ENCODE peak calls at places on chromosomes 12 and 14, in five cellular contexts. One of them, this sample, is unnamed.

GRCh38 chr14:91398192-91398591 is 19.4 kb downstream of the CCDC88C start:
- DNase-seq in prostate gland: no peak
- DNase-seq in NCI-H2107: no peak
- DNase-seq in IMR-90: no peak
- DNase-seq in T-helper 17 cell: no peak
- DNase-seq in this sample: no peak

GRCh38 chr12:34097213-34097612 is 74.9 kb downstream of the ALG10 start:
- DNase-seq in prostate gland: no peak
- DNase-seq in NCI-H2107: no peak
- DNase-seq in IMR-90: no peak
- DNase-seq in T-helper 17 cell: no peak
- DNase-seq in this sample: no peak

GRCh38 chr14:31950760-31951637 is 126.1 kb upstream of the ARHGAP5 start:
- DNase-seq in T-helper 17 cell: no peak
- DNase-seq in IMR-90: peak; percentile 48
- DNase-seq in NCI-H2107: peak; percentile 65
- DNase-seq in prostate gland: no peak
- DNase-seq in this sample: peak; percentile 65

GRCh38 chr14:50039120-50039517 is 77.3 kb downstream of the VCPKMT start:
- DNase-seq in IMR-90: no peak
- DNase-seq in prostate gland: no peak
- DNase-seq in NCI-H2107: no peak
- DNase-seq in T-helper 17 cell: no peak
- DNase-seq in this sample: no peak

GRCh38 chr12:104682790-104683279 is 226.1 kb downstream of the CHST11 start:
- DNase-seq in prostate gland: no peak
- DNase-seq in T-helper 17 cell: peak; percentile 53
- DNase-seq in IMR-90: no peak
- DNase-seq in NCI-H2107: no peak
- DNase-seq in this sample: no peak

GRCh38 chr12:53886996-53887395 is 51.6 kb upstream of the HOXC13 start:
- DNase-seq in T-helper 17 cell: no peak
- DNase-seq in prostate gland: no peak
- DNase-seq in IMR-90: no peak
- DNase-seq in NCI-H2107: no peak
- DNase-seq in this sample: no peak

GRCh38 chr14:35343709-35344474 is 51.7 kb downstream of the PSMA6 start:
- DNase-seq in NCI-H2107: no peak
- DNase-seq in prostate gland: no peak
- DNase-seq in IMR-90: no peak
- DNase-seq in T-helper 17 cell: no peak
- DNase-seq in this sample: no peak

GRCh38 chr12:1912580-1913376 is 5.7 kb downstream of the CACNA2D4 start:
- DNase-seq in NCI-H2107: no peak
- DNase-seq in T-helper 17 cell: no peak
- DNase-seq in IMR-90: no peak
- DNase-seq in prostate gland: no peak
- DNase-seq in this sample: peak; percentile 78

GRCh38 chr14:61258985-61259384 is 22.2 kb downstream of the TMEM30B start:
- DNase-seq in NCI-H2107: no peak
- DNase-seq in IMR-90: peak; percentile 21
- DNase-seq in prostate gland: no peak
- DNase-seq in T-helper 17 cell: no peak
- DNase-seq in this sample: peak; percentile 71

GRCh38 chr12:67593041-67593870 is 55.3 kb upstream of the DYRK2 start:
- DNase-seq in IMR-90: peak; percentile 8
- DNase-seq in T-helper 17 cell: no peak
- DNase-seq in prostate gland: peak; percentile 84
- DNase-seq in NCI-H2107: no peak
- DNase-seq in this sample: peak; percentile 83

GRCh38 chr14:69685716-69686115 is 74.3 kb downstream of the SUSD6 start:
- DNase-seq in NCI-H2107: peak; percentile 96
- DNase-seq in prostate gland: peak; percentile 79
- DNase-seq in T-helper 17 cell: no peak
- DNase-seq in IMR-90: peak; percentile 58
- DNase-seq in this sample: peak; percentile 35

GRCh38 chr12:63196168-63196567 is 45.2 kb upstream of the AVPR1A start:
- DNase-seq in NCI-H2107: no peak
- DNase-seq in IMR-90: no peak
- DNase-seq in prostate gland: no peak
- DNase-seq in T-helper 17 cell: no peak
- DNase-seq in this sample: no peak

GRCh38 chr12:19183121-19183838 is 53.7 kb downstream of the PLEKHA5 start:
- DNase-seq in IMR-90: peak; percentile 37
- DNase-seq in T-helper 17 cell: no peak
- DNase-seq in NCI-H2107: no peak
- DNase-seq in prostate gland: no peak
- DNase-seq in this sample: no peak

GRCh38 chr14:71931492-71932228 is 569 bp upstream of the RGS6 start:
- DNase-seq in NCI-H2107: no peak
- DNase-seq in IMR-90: no peak
- DNase-seq in prostate gland: no peak
- DNase-seq in T-helper 17 cell: no peak
- DNase-seq in this sample: no peak

GRCh38 chr14:32038876-32039275 is 38.2 kb upstream of the ARHGAP5 start:
- DNase-seq in NCI-H2107: peak; percentile 59
- DNase-seq in T-helper 17 cell: no peak
- DNase-seq in IMR-90: peak; percentile 1
- DNase-seq in prostate gland: no peak
- DNase-seq in this sample: peak; percentile 84

GRCh38 chr14:103271189-103271588 is 62.8 kb upstream of the EIF5 start:
- DNase-seq in T-helper 17 cell: no peak
- DNase-seq in prostate gland: no peak
- DNase-seq in IMR-90: no peak
- DNase-seq in NCI-H2107: no peak
- DNase-seq in this sample: no peak

GRCh38 chr12:4809013-4809448 is 88.8 kb downstream of the GALNT8 start:
- DNase-seq in T-helper 17 cell: no peak
- DNase-seq in NCI-H2107: no peak
- DNase-seq in IMR-90: no peak
- DNase-seq in prostate gland: no peak
- DNase-seq in this sample: no peak

This sample was measured in M059J.